ENCODE peak calls at places on chromosomes 13 and 19, in ten cellular contexts. One of them, this sample, is unnamed.

GRCh38 chr19:28500982-28501633 is 711.8 kb downstream of the UQCRFS1 start:
- DNase-seq in GOT3: no peak
- DNase-seq in amygdala: no peak
- DNase-seq in activated CD4-positive, CD25-positive, alpha-beta regulatory T cell: no peak
- DNase-seq in stimulated activated CD4-positive, alpha-beta T cell treated with anti-CD3 and anti-CD28 coated beads, TNF-alpha, amount 100 ng/mL, for 24 hours: no peak
- DNase-seq in RPMI7951: no peak
- DNase-seq in HCEC 1CT: no peak
- DNase-seq in IMR-90: no peak
- DNase-seq in HFF-Myc: no peak
- DNase-seq in NCI-H1694 treated with DMSO at 0.1 percent for 48 hours: no peak
- DNase-seq in this sample: no peak

GRCh38 chr19:46717034-46717715 is at the start of gene PRKD2:
- DNase-seq in GOT3: peak; percentile 40
- DNase-seq in amygdala: peak; percentile 57
- DNase-seq in activated CD4-positive, CD25-positive, alpha-beta regulatory T cell: peak; percentile 86
- DNase-seq in stimulated activated CD4-positive, alpha-beta T cell treated with anti-CD3 and anti-CD28 coated beads, TNF-alpha, amount 100 ng/mL, for 24 hours: peak; percentile 84
- DNase-seq in RPMI7951: peak; percentile 80
- DNase-seq in HCEC 1CT: peak; percentile 75
- DNase-seq in IMR-90: peak; percentile 68
- DNase-seq in HFF-Myc: no peak
- DNase-seq in NCI-H1694 treated with DMSO at 0.1 percent for 48 hours: peak; percentile 9
- DNase-seq in this sample: peak; percentile 86

GRCh38 chr19:18086590-18087138 is at the start of gene IL12RB1:
- DNase-seq in GOT3: no peak
- DNase-seq in amygdala: no peak
- DNase-seq in activated CD4-positive, CD25-positive, alpha-beta regulatory T cell: peak; percentile 12
- DNase-seq in stimulated activated CD4-positive, alpha-beta T cell treated with anti-CD3 and anti-CD28 coated beads, TNF-alpha, amount 100 ng/mL, for 24 hours: no peak
- DNase-seq in RPMI7951: peak; percentile 49
- DNase-seq in HCEC 1CT: no peak
- DNase-seq in IMR-90: no peak
- DNase-seq in HFF-Myc: no peak
- DNase-seq in NCI-H1694 treated with DMSO at 0.1 percent for 48 hours: no peak
- DNase-seq in this sample: peak; percentile 7

GRCh38 chr13:101916108-101916757 is 463.8 kb downstream of the ITGBL1 start:
- DNase-seq in GOT3: no peak
- DNase-seq in amygdala: no peak
- DNase-seq in activated CD4-positive, CD25-positive, alpha-beta regulatory T cell: no peak
- DNase-seq in stimulated activated CD4-positive, alpha-beta T cell treated with anti-CD3 and anti-CD28 coated beads, TNF-alpha, amount 100 ng/mL, for 24 hours: no peak
- DNase-seq in RPMI7951: peak; percentile 3
- DNase-seq in HCEC 1CT: no peak
- DNase-seq in IMR-90: no peak
- DNase-seq in HFF-Myc: no peak
- DNase-seq in NCI-H1694 treated with DMSO at 0.1 percent for 48 hours: peak; percentile 20
- DNase-seq in this sample: no peak

GRCh38 chr19:3162418-3163229 is 15.9 kb upstream of the S1PR4 start:
- DNase-seq in GOT3: no peak
- DNase-seq in amygdala: no peak
- DNase-seq in activated CD4-positive, CD25-positive, alpha-beta regulatory T cell: no peak
- DNase-seq in stimulated activated CD4-positive, alpha-beta T cell treated with anti-CD3 and anti-CD28 coated beads, TNF-alpha, amount 100 ng/mL, for 24 hours: no peak
- DNase-seq in RPMI7951: peak; percentile 81
- DNase-seq in HCEC 1CT: no peak
- DNase-seq in IMR-90: no peak
- DNase-seq in HFF-Myc: no peak
- DNase-seq in NCI-H1694 treated with DMSO at 0.1 percent for 48 hours: no peak
- DNase-seq in this sample: no peak

GRCh38 chr13:102651392-102651791 is 43.5 kb downstream of the METTL21C start:
- DNase-seq in GOT3: no peak
- DNase-seq in amygdala: no peak
- DNase-seq in activated CD4-positive, CD25-positive, alpha-beta regulatory T cell: no peak
- DNase-seq in stimulated activated CD4-positive, alpha-beta T cell treated with anti-CD3 and anti-CD28 coated beads, TNF-alpha, amount 100 ng/mL, for 24 hours: no peak
- DNase-seq in RPMI7951: peak; percentile 2
- DNase-seq in HCEC 1CT: peak; percentile 66
- DNase-seq in IMR-90: peak; percentile 61
- DNase-seq in HFF-Myc: no peak
- DNase-seq in NCI-H1694 treated with DMSO at 0.1 percent for 48 hours: no peak
- DNase-seq in this sample: no peak

GRCh38 chr13:49292742-49293498 is 45.2 kb downstream of the CDADC1 start:
- DNase-seq in GOT3: no peak
- DNase-seq in amygdala: peak; percentile 13
- DNase-seq in activated CD4-positive, CD25-positive, alpha-beta regulatory T cell: no peak
- DNase-seq in stimulated activated CD4-positive, alpha-beta T cell treated with anti-CD3 and anti-CD28 coated beads, TNF-alpha, amount 100 ng/mL, for 24 hours: no peak
- DNase-seq in RPMI7951: peak; percentile 19
- DNase-seq in HCEC 1CT: no peak
- DNase-seq in IMR-90: peak; percentile 96
- DNase-seq in HFF-Myc: no peak
- DNase-seq in NCI-H1694 treated with DMSO at 0.1 percent for 48 hours: no peak
- DNase-seq in this sample: peak; percentile 49

GRCh38 chr19:45558399-45558878 is 26.2 kb downstream of the OPA3 start:
- DNase-seq in GOT3: no peak
- DNase-seq in amygdala: no peak
- DNase-seq in activated CD4-positive, CD25-positive, alpha-beta regulatory T cell: no peak
- DNase-seq in stimulated activated CD4-positive, alpha-beta T cell treated with anti-CD3 and anti-CD28 coated beads, TNF-alpha, amount 100 ng/mL, for 24 hours: peak; percentile 37
- DNase-seq in RPMI7951: peak; percentile 20
- DNase-seq in HCEC 1CT: peak; percentile 27
- DNase-seq in IMR-90: peak; percentile 33
- DNase-seq in HFF-Myc: no peak
- DNase-seq in NCI-H1694 treated with DMSO at 0.1 percent for 48 hours: peak; percentile 59
- DNase-seq in this sample: peak; percentile 59

GRCh38 chr13:61414686-61415664 is 674 bp downstream of the PCDH20 start:
- DNase-seq in GOT3: no peak
- DNase-seq in amygdala: peak; percentile 29
- DNase-seq in activated CD4-positive, CD25-positive, alpha-beta regulatory T cell: no peak
- DNase-seq in stimulated activated CD4-positive, alpha-beta T cell treated with anti-CD3 and anti-CD28 coated beads, TNF-alpha, amount 100 ng/mL, for 24 hours: no peak
- DNase-seq in RPMI7951: no peak
- DNase-seq in HCEC 1CT: no peak
- DNase-seq in IMR-90: no peak
- DNase-seq in HFF-Myc: no peak
- DNase-seq in NCI-H1694 treated with DMSO at 0.1 percent for 48 hours: no peak
- DNase-seq in this sample: peak; percentile 15

GRCh38 chr19:517721-518136 is 10.4 kb downstream of the TPGS1 start:
- DNase-seq in GOT3: no peak
- DNase-seq in amygdala: no peak
- DNase-seq in activated CD4-positive, CD25-positive, alpha-beta regulatory T cell: no peak
- DNase-seq in stimulated activated CD4-positive, alpha-beta T cell treated with anti-CD3 and anti-CD28 coated beads, TNF-alpha, amount 100 ng/mL, for 24 hours: no peak
- DNase-seq in RPMI7951: no peak
- DNase-seq in HCEC 1CT: no peak
- DNase-seq in IMR-90: no peak
- DNase-seq in HFF-Myc: no peak
- DNase-seq in NCI-H1694 treated with DMSO at 0.1 percent for 48 hours: no peak
- DNase-seq in this sample: no peak

GRCh38 chr13:46303743-46304385 is 83.2 kb downstream of the RUBCNL start:
- DNase-seq in GOT3: no peak
- DNase-seq in amygdala: no peak
- DNase-seq in activated CD4-positive, CD25-positive, alpha-beta regulatory T cell: no peak
- DNase-seq in stimulated activated CD4-positive, alpha-beta T cell treated with anti-CD3 and anti-CD28 coated beads, TNF-alpha, amount 100 ng/mL, for 24 hours: no peak
- DNase-seq in RPMI7951: no peak
- DNase-seq in HCEC 1CT: no peak
- DNase-seq in IMR-90: no peak
- DNase-seq in HFF-Myc: no peak
- DNase-seq in NCI-H1694 treated with DMSO at 0.1 percent for 48 hours: no peak
- DNase-seq in this sample: no peak

GRCh38 chr13:20359335-20359734 is 127.2 kb upstream of the GJB6 start:
- DNase-seq in GOT3: no peak
- DNase-seq in amygdala: no peak
- DNase-seq in activated CD4-positive, CD25-positive, alpha-beta regulatory T cell: no peak
- DNase-seq in stimulated activated CD4-positive, alpha-beta T cell treated with anti-CD3 and anti-CD28 coated beads, TNF-alpha, amount 100 ng/mL, for 24 hours: no peak
- DNase-seq in RPMI7951: peak; percentile 96
- DNase-seq in HCEC 1CT: peak; percentile 100
- DNase-seq in IMR-90: peak; percentile 99
- DNase-seq in HFF-Myc: peak; percentile 93
- DNase-seq in NCI-H1694 treated with DMSO at 0.1 percent for 48 hours: no peak
- DNase-seq in this sample: no peak

GRCh38 chr13:72221276-72221962 is 354.4 kb upstream of the DACH1 start:
- DNase-seq in GOT3: no peak
- DNase-seq in amygdala: no peak
- DNase-seq in activated CD4-positive, CD25-positive, alpha-beta regulatory T cell: no peak
- DNase-seq in stimulated activated CD4-positive, alpha-beta T cell treated with anti-CD3 and anti-CD28 coated beads, TNF-alpha, amount 100 ng/mL, for 24 hours: no peak
- DNase-seq in RPMI7951: peak; percentile 64
- DNase-seq in HCEC 1CT: no peak
- DNase-seq in IMR-90: no peak
- DNase-seq in HFF-Myc: no peak
- DNase-seq in NCI-H1694 treated with DMSO at 0.1 percent for 48 hours: peak; percentile 10
- DNase-seq in this sample: no peak

GRCh38 chr13:48210178-48210577 is 22.8 kb upstream of the ITM2B start:
- DNase-seq in GOT3: no peak
- DNase-seq in amygdala: no peak
- DNase-seq in activated CD4-positive, CD25-positive, alpha-beta regulatory T cell: no peak
- DNase-seq in stimulated activated CD4-positive, alpha-beta T cell treated with anti-CD3 and anti-CD28 coated beads, TNF-alpha, amount 100 ng/mL, for 24 hours: no peak
- DNase-seq in RPMI7951: peak; percentile 43
- DNase-seq in HCEC 1CT: peak; percentile 94
- DNase-seq in IMR-90: peak; percentile 86
- DNase-seq in HFF-Myc: no peak
- DNase-seq in NCI-H1694 treated with DMSO at 0.1 percent for 48 hours: no peak
- DNase-seq in this sample: no peak

GRCh38 chr19:19493841-19494546 is 21.4 kb downstream of the TSSK6 start:
- DNase-seq in GOT3: no peak
- DNase-seq in amygdala: no peak
- DNase-seq in activated CD4-positive, CD25-positive, alpha-beta regulatory T cell: no peak
- DNase-seq in stimulated activated CD4-positive, alpha-beta T cell treated with anti-CD3 and anti-CD28 coated beads, TNF-alpha, amount 100 ng/mL, for 24 hours: no peak
- DNase-seq in RPMI7951: no peak
- DNase-seq in HCEC 1CT: no peak
- DNase-seq in IMR-90: no peak
- DNase-seq in HFF-Myc: no peak
- DNase-seq in NCI-H1694 treated with DMSO at 0.1 percent for 48 hours: no peak
- DNase-seq in this sample: no peak

GRCh38 chr19:43450545-43450997 is 14.8 kb downstream of the LYPD3 start:
- DNase-seq in GOT3: no peak
- DNase-seq in amygdala: no peak
- DNase-seq in activated CD4-positive, CD25-positive, alpha-beta regulatory T cell: no peak
- DNase-seq in stimulated activated CD4-positive, alpha-beta T cell treated with anti-CD3 and anti-CD28 coated beads, TNF-alpha, amount 100 ng/mL, for 24 hours: no peak
- DNase-seq in RPMI7951: peak; percentile 92
- DNase-seq in HCEC 1CT: peak; percentile 21
- DNase-seq in IMR-90: peak; percentile 79
- DNase-seq in HFF-Myc: no peak
- DNase-seq in NCI-H1694 treated with DMSO at 0.1 percent for 48 hours: no peak
- DNase-seq in this sample: no peak

GRCh38 chr13:93375491-93375890 is 148.9 kb downstream of the GPC6 start:
- DNase-seq in GOT3: no peak
- DNase-seq in amygdala: no peak
- DNase-seq in activated CD4-positive, CD25-positive, alpha-beta regulatory T cell: no peak
- DNase-seq in stimulated activated CD4-positive, alpha-beta T cell treated with anti-CD3 and anti-CD28 coated beads, TNF-alpha, amount 100 ng/mL, for 24 hours: no peak
- DNase-seq in RPMI7951: no peak
- DNase-seq in HCEC 1CT: no peak
- DNase-seq in IMR-90: no peak
- DNase-seq in HFF-Myc: no peak
- DNase-seq in NCI-H1694 treated with DMSO at 0.1 percent for 48 hours: no peak
- DNase-seq in this sample: no peak

GRCh38 chr13:26914624-26915023 is 154.0 kb upstream of the GPR12 start:
- DNase-seq in GOT3: no peak
- DNase-seq in amygdala: no peak
- DNase-seq in activated CD4-positive, CD25-positive, alpha-beta regulatory T cell: no peak
- DNase-seq in stimulated activated CD4-positive, alpha-beta T cell treated with anti-CD3 and anti-CD28 coated beads, TNF-alpha, amount 100 ng/mL, for 24 hours: no peak
- DNase-seq in RPMI7951: peak; percentile 41
- DNase-seq in HCEC 1CT: no peak
- DNase-seq in IMR-90: no peak
- DNase-seq in HFF-Myc: peak; percentile 48
- DNase-seq in NCI-H1694 treated with DMSO at 0.1 percent for 48 hours: peak; percentile 61
- DNase-seq in this sample: no peak

GRCh38 chr19:1495799-1496713 is 5.1 kb downstream of the REEP6 start:
- DNase-seq in GOT3: no peak
- DNase-seq in amygdala: no peak
- DNase-seq in activated CD4-positive, CD25-positive, alpha-beta regulatory T cell: no peak
- DNase-seq in stimulated activated CD4-positive, alpha-beta T cell treated with anti-CD3 and anti-CD28 coated beads, TNF-alpha, amount 100 ng/mL, for 24 hours: no peak
- DNase-seq in RPMI7951: no peak
- DNase-seq in HCEC 1CT: no peak
- DNase-seq in IMR-90: no peak
- DNase-seq in HFF-Myc: no peak
- DNase-seq in NCI-H1694 treated with DMSO at 0.1 percent for 48 hours: no peak
- DNase-seq in this sample: no peak

GRCh38 chr19:11535792-11536595 is 2.7 kb upstream of the CNN1 start:
- DNase-seq in GOT3: peak; percentile 75
- DNase-seq in amygdala: peak; percentile 49
- DNase-seq in activated CD4-positive, CD25-positive, alpha-beta regulatory T cell: peak; percentile 82
- DNase-seq in stimulated activated CD4-positive, alpha-beta T cell treated with anti-CD3 and anti-CD28 coated beads, TNF-alpha, amount 100 ng/mL, for 24 hours: peak; percentile 72
- DNase-seq in RPMI7951: peak; percentile 85
- DNase-seq in HCEC 1CT: peak; percentile 85
- DNase-seq in IMR-90: peak; percentile 88
- DNase-seq in HFF-Myc: peak; percentile 38
- DNase-seq in NCI-H1694 treated with DMSO at 0.1 percent for 48 hours: peak; percentile 29
- DNase-seq in this sample: peak; percentile 88

GRCh38 chr13:111864566-111864965 is 202.4 kb upstream of the SOX1 start:
- DNase-seq in GOT3: no peak
- DNase-seq in amygdala: no peak
- DNase-seq in activated CD4-positive, CD25-positive, alpha-beta regulatory T cell: no peak
- DNase-seq in stimulated activated CD4-positive, alpha-beta T cell treated with anti-CD3 and anti-CD28 coated beads, TNF-alpha, amount 100 ng/mL, for 24 hours: no peak
- DNase-seq in RPMI7951: no peak
- DNase-seq in HCEC 1CT: no peak
- DNase-seq in IMR-90: no peak
- DNase-seq in HFF-Myc: no peak
- DNase-seq in NCI-H1694 treated with DMSO at 0.1 percent for 48 hours: no peak
- DNase-seq in this sample: no peak

GRCh38 chr13:55990631-55991030 is 1150.1 kb upstream of the PRR20A start:
- DNase-seq in GOT3: no peak
- DNase-seq in amygdala: no peak
- DNase-seq in activated CD4-positive, CD25-positive, alpha-beta regulatory T cell: no peak
- DNase-seq in stimulated activated CD4-positive, alpha-beta T cell treated with anti-CD3 and anti-CD28 coated beads, TNF-alpha, amount 100 ng/mL, for 24 hours: no peak
- DNase-seq in RPMI7951: no peak
- DNase-seq in HCEC 1CT: no peak
- DNase-seq in IMR-90: no peak
- DNase-seq in HFF-Myc: no peak
- DNase-seq in NCI-H1694 treated with DMSO at 0.1 percent for 48 hours: no peak
- DNase-seq in this sample: no peak

GRCh38 chr19:575527-576506 is 3.4 kb downstream of the BSG start:
- DNase-seq in GOT3: no peak
- DNase-seq in amygdala: no peak
- DNase-seq in activated CD4-positive, CD25-positive, alpha-beta regulatory T cell: no peak
- DNase-seq in stimulated activated CD4-positive, alpha-beta T cell treated with anti-CD3 and anti-CD28 coated beads, TNF-alpha, amount 100 ng/mL, for 24 hours: no peak
- DNase-seq in RPMI7951: peak; percentile 79
- DNase-seq in HCEC 1CT: peak; percentile 64
- DNase-seq in IMR-90: peak; percentile 37
- DNase-seq in HFF-Myc: no peak
- DNase-seq in NCI-H1694 treated with DMSO at 0.1 percent for 48 hours: no peak
- DNase-seq in this sample: peak; percentile 30

GRCh38 chr19:44850641-44851109 is 4.6 kb downstream of the NECTIN2 start:
- DNase-seq in GOT3: no peak
- DNase-seq in amygdala: no peak
- DNase-seq in activated CD4-positive, CD25-positive, alpha-beta regulatory T cell: no peak
- DNase-seq in stimulated activated CD4-positive, alpha-beta T cell treated with anti-CD3 and anti-CD28 coated beads, TNF-alpha, amount 100 ng/mL, for 24 hours: no peak
- DNase-seq in RPMI7951: no peak
- DNase-seq in HCEC 1CT: no peak
- DNase-seq in IMR-90: no peak
- DNase-seq in HFF-Myc: no peak
- DNase-seq in NCI-H1694 treated with DMSO at 0.1 percent for 48 hours: no peak
- DNase-seq in this sample: no peak

GRCh38 chr13:43031881-43032280 is 8.5 kb downstream of the DNAJC15 start:
- DNase-seq in GOT3: no peak
- DNase-seq in amygdala: no peak
- DNase-seq in activated CD4-positive, CD25-positive, alpha-beta regulatory T cell: no peak
- DNase-seq in stimulated activated CD4-positive, alpha-beta T cell treated with anti-CD3 and anti-CD28 coated beads, TNF-alpha, amount 100 ng/mL, for 24 hours: no peak
- DNase-seq in RPMI7951: no peak
- DNase-seq in HCEC 1CT: no peak
- DNase-seq in IMR-90: no peak
- DNase-seq in HFF-Myc: no peak
- DNase-seq in NCI-H1694 treated with DMSO at 0.1 percent for 48 hours: no peak
- DNase-seq in this sample: no peak

GRCh38 chr19:12956446-12957388 is at the start of gene GADD45GIP1:
- DNase-seq in GOT3: peak; percentile 42
- DNase-seq in amygdala: no peak
- DNase-seq in activated CD4-positive, CD25-positive, alpha-beta regulatory T cell: peak; percentile 67
- DNase-seq in stimulated activated CD4-positive, alpha-beta T cell treated with anti-CD3 and anti-CD28 coated beads, TNF-alpha, amount 100 ng/mL, for 24 hours: peak; percentile 72
- DNase-seq in RPMI7951: peak; percentile 79
- DNase-seq in HCEC 1CT: peak; percentile 71
- DNase-seq in IMR-90: peak; percentile 69
- DNase-seq in HFF-Myc: peak; percentile 26
- DNase-seq in NCI-H1694 treated with DMSO at 0.1 percent for 48 hours: peak; percentile 40
- DNase-seq in this sample: peak; percentile 56

GRCh38 chr19:11435833-11436313 is 438 bp downstream of the PRKCSH start:
- DNase-seq in GOT3: no peak
- DNase-seq in amygdala: no peak
- DNase-seq in activated CD4-positive, CD25-positive, alpha-beta regulatory T cell: no peak
- DNase-seq in stimulated activated CD4-positive, alpha-beta T cell treated with anti-CD3 and anti-CD28 coated beads, TNF-alpha, amount 100 ng/mL, for 24 hours: no peak
- DNase-seq in RPMI7951: peak; percentile 28
- DNase-seq in HCEC 1CT: no peak
- DNase-seq in IMR-90: peak; percentile 31
- DNase-seq in HFF-Myc: no peak
- DNase-seq in NCI-H1694 treated with DMSO at 0.1 percent for 48 hours: no peak
- DNase-seq in this sample: no peak

GRCh38 chr19:55443045-55443823 is at the start of gene SHISA7:
- DNase-seq in GOT3: no peak
- DNase-seq in amygdala: no peak
- DNase-seq in activated CD4-positive, CD25-positive, alpha-beta regulatory T cell: no peak
- DNase-seq in stimulated activated CD4-positive, alpha-beta T cell treated with anti-CD3 and anti-CD28 coated beads, TNF-alpha, amount 100 ng/mL, for 24 hours: no peak
- DNase-seq in RPMI7951: no peak
- DNase-seq in HCEC 1CT: no peak
- DNase-seq in IMR-90: no peak
- DNase-seq in HFF-Myc: no peak
- DNase-seq in NCI-H1694 treated with DMSO at 0.1 percent for 48 hours: peak; percentile 19
- DNase-seq in this sample: peak; percentile 63

This sample was measured in midbrain.